ENCODE peak calls at places on chromosomes 7 and 10, in four cellular contexts. One of them, this sample, is unnamed.

GRCh38 chr10:62814901-62815372 is 1.2 kb downstream of the EGR2 start:
- DNase-seq in A549: no peak
- DNase-seq in tibial artery: no peak
- DNase-seq in lower lobe of right lung: peak; percentile 49
- DNase-seq in this sample: no peak

GRCh38 chr10:5283305-5284158 is 81.2 kb upstream of the UCN3 start:
- DNase-seq in A549: peak; percentile 93
- DNase-seq in tibial artery: peak; percentile 59
- DNase-seq in lower lobe of right lung: peak; percentile 69
- DNase-seq in this sample: peak; percentile 64

GRCh38 chr7:77455334-77455733 is 39.2 kb upstream of the GSAP start:
- DNase-seq in A549: peak; percentile 82
- DNase-seq in tibial artery: peak; percentile 24
- DNase-seq in lower lobe of right lung: no peak
- DNase-seq in this sample: peak; percentile 74

GRCh38 chr7:144391014-144391413 is 12.5 kb downstream of the NOBOX start:
- DNase-seq in A549: no peak
- DNase-seq in tibial artery: no peak
- DNase-seq in lower lobe of right lung: no peak
- DNase-seq in this sample: no peak

GRCh38 chr10:123348721-123349120 is 194.5 kb downstream of the BUB3 start:
- DNase-seq in A549: no peak
- DNase-seq in tibial artery: no peak
- DNase-seq in lower lobe of right lung: no peak
- DNase-seq in this sample: no peak

GRCh38 chr7:76358053-76358477 is 726 bp downstream of the YWHAG start:
- DNase-seq in A549: peak; percentile 44
- DNase-seq in tibial artery: peak; percentile 75
- DNase-seq in lower lobe of right lung: peak; percentile 84
- DNase-seq in this sample: peak; percentile 73

GRCh38 chr10:122706947-122707346 is 7.3 kb upstream of the C10orf120 start:
- DNase-seq in A549: no peak
- DNase-seq in tibial artery: no peak
- DNase-seq in lower lobe of right lung: no peak
- DNase-seq in this sample: no peak

GRCh38 chr10:99694171-99694570 is 34.9 kb downstream of the ENTPD7 start:
- DNase-seq in A549: no peak
- DNase-seq in tibial artery: no peak
- DNase-seq in lower lobe of right lung: no peak
- DNase-seq in this sample: no peak

GRCh38 chr10:17747883-17748550 is 4.0 kb upstream of the TMEM236 start:
- DNase-seq in A549: peak; percentile 10
- DNase-seq in tibial artery: no peak
- DNase-seq in lower lobe of right lung: no peak
- DNase-seq in this sample: no peak

GRCh38 chr10:58209669-58210068 is 58.0 kb downstream of the IPMK start:
- DNase-seq in A549: no peak
- DNase-seq in tibial artery: no peak
- DNase-seq in lower lobe of right lung: no peak
- DNase-seq in this sample: no peak

GRCh38 chr10:29719281-29719675 is 84.5 kb upstream of the SVIL start:
- DNase-seq in A549: no peak
- DNase-seq in tibial artery: no peak
- DNase-seq in lower lobe of right lung: no peak
- DNase-seq in this sample: no peak

GRCh38 chr7:66206116-66206908 is 1.2 kb downstream of the TPST1 start:
- DNase-seq in A549: no peak
- DNase-seq in tibial artery: no peak
- DNase-seq in lower lobe of right lung: no peak
- DNase-seq in this sample: no peak

GRCh38 chr7:158734861-158735260 is 30.3 kb upstream of the NCAPG2 start:
- DNase-seq in A549: no peak
- DNase-seq in tibial artery: no peak
- DNase-seq in lower lobe of right lung: no peak
- DNase-seq in this sample: no peak

GRCh38 chr10:86312701-86313270 is 53.8 kb downstream of the GRID1 start:
- DNase-seq in A549: no peak
- DNase-seq in tibial artery: no peak
- DNase-seq in lower lobe of right lung: no peak
- DNase-seq in this sample: no peak

GRCh38 chr7:2224934-2225333 is 7.8 kb downstream of the MAD1L1 start:
- DNase-seq in A549: no peak
- DNase-seq in tibial artery: no peak
- DNase-seq in lower lobe of right lung: peak; percentile 76
- DNase-seq in this sample: no peak

GRCh38 chr10:61471491-61471890 is 18.3 kb upstream of the TMEM26 start:
- DNase-seq in A549: no peak
- DNase-seq in tibial artery: no peak
- DNase-seq in lower lobe of right lung: no peak
- DNase-seq in this sample: no peak

GRCh38 chr7:82158327-82158726 is 285.2 kb downstream of the CACNA2D1 start:
- DNase-seq in A549: peak; percentile 16
- DNase-seq in tibial artery: no peak
- DNase-seq in lower lobe of right lung: no peak
- DNase-seq in this sample: no peak

GRCh38 chr7:47948096-47948790 is at the start of gene PKD1L1:
- DNase-seq in A549: no peak
- DNase-seq in tibial artery: no peak
- DNase-seq in lower lobe of right lung: no peak
- DNase-seq in this sample: no peak

GRCh38 chr7:134845461-134845860 is 66.0 kb downstream of the CALD1 start:
- DNase-seq in A549: peak; percentile 52
- DNase-seq in tibial artery: no peak
- DNase-seq in lower lobe of right lung: no peak
- DNase-seq in this sample: no peak

GRCh38 chr10:73865459-73866442 is 8.6 kb downstream of the CAMK2G start:
- DNase-seq in A549: no peak
- DNase-seq in tibial artery: peak; percentile 49
- DNase-seq in lower lobe of right lung: peak; percentile 84
- DNase-seq in this sample: no peak

GRCh38 chr7:134356421-134356936 is 39.7 kb upstream of the SLC35B4 start:
- DNase-seq in A549: no peak
- DNase-seq in tibial artery: no peak
- DNase-seq in lower lobe of right lung: no peak
- DNase-seq in this sample: no peak

GRCh38 chr10:104260775-104261115 is 6.1 kb downstream of the GSTO1 start:
- DNase-seq in A549: no peak
- DNase-seq in tibial artery: no peak
- DNase-seq in lower lobe of right lung: no peak
- DNase-seq in this sample: no peak

GRCh38 chr10:69455009-69455763 is 3.9 kb downstream of the TSPAN15 start:
- DNase-seq in A549: no peak
- DNase-seq in tibial artery: no peak
- DNase-seq in lower lobe of right lung: no peak
- DNase-seq in this sample: no peak
- H3K4me1 ChIP-seq in A549: peaks cover 71% of the 10 kb centered on the region
- H3K4me1 ChIP-seq in tibial artery: peaks cover 15% of the 10 kb centered on the region
- H3K4me1 ChIP-seq in lower lobe of right lung: peaks cover 64% of the 10 kb centered on the region
- H3K4me1 ChIP-seq in this sample: peaks cover 89% of the 10 kb centered on the region

GRCh38 chr7:30757343-30757695 is 5.4 kb downstream of the INMT start:
- DNase-seq in A549: no peak
- DNase-seq in tibial artery: no peak
- DNase-seq in lower lobe of right lung: no peak
- DNase-seq in this sample: no peak
- H3K27ac ChIP-seq in A549: no peak overlapping the region
- H3K27ac ChIP-seq in tibial artery: peak overlapping the region; percentile 13
- H3K27ac ChIP-seq in lower lobe of right lung: peak overlapping the region; percentile 63
- H3K27ac ChIP-seq in this sample: no peak overlapping the region

GRCh38 chr10:129767751-129768150 is 196.3 kb downstream of the EBF3 start:
- DNase-seq in A549: no peak
- DNase-seq in tibial artery: no peak
- DNase-seq in lower lobe of right lung: peak; percentile 35
- DNase-seq in this sample: no peak

GRCh38 chr10:129770286-129770685 is 193.8 kb downstream of the EBF3 start:
- DNase-seq in A549: no peak
- DNase-seq in tibial artery: peak; percentile 17
- DNase-seq in lower lobe of right lung: peak; percentile 33
- DNase-seq in this sample: no peak

GRCh38 chr10:129769381-129770116 is 194.5 kb downstream of the EBF3 start:
- DNase-seq in A549: no peak
- DNase-seq in tibial artery: no peak
- DNase-seq in lower lobe of right lung: peak; percentile 35
- DNase-seq in this sample: no peak

GRCh38 chr10:129766611-129767550 is 197.2 kb downstream of the EBF3 start:
- DNase-seq in A549: no peak
- DNase-seq in tibial artery: peak; percentile 14
- DNase-seq in lower lobe of right lung: peak; percentile 32
- DNase-seq in this sample: no peak

DNA sequence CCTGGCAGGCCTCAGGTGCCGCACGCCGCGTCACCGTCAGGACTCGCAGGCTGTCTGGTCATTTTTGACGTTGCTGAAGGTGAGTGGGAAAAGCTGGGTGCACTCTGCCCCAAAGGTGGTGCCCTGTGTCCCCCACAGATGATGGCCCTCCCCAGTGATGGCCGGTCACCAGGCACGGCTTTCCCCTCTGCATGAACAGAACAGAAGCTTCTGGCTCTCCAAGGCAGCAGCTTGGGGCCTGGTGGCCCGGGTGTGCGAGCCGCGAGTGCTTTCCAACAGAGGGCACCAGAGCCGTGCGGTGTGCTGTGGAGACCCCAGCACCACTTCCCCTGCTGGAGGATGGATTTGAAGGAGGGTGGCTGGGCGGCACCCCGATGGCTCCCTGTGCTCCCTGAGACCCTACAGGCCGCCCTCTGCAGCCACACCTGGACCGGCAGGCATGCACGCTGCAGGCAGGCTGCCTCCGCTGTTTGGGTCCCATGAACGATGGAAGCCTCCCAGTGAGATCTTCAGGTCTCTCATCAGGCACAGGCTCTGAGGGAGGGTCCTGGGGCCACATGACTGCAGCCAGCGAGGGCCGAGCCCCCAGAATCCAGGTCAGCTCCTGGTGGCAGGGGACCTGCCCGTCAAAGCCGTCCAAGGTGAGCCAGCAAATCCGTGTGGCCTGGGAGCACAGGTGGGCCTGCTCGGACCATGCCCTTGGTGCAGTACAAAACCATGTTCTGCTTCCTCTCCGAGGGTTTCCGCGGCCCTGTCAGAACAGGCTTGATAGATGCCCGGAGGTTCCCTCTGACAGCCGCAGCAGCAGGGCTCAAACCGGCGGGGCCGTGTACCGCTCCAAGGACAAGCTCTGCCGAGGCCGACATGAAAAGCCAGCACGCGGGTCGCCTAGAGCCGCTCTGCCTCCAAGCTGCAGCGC is 195.4 kb downstream of the EBF3 start:
- DNase-seq in A549: no peak
- DNase-seq in tibial artery: peak; percentile 5
- DNase-seq in lower lobe of right lung: peak; percentile 39
- DNase-seq in this sample: no peak
- TF ChIP-seq CTCF in A549: no peak
- TF ChIP-seq CTCF in tibial artery: no peak
- TF ChIP-seq CTCF in lower lobe of right lung: no peak
- TF ChIP-seq CTCF in this sample: no peak

GRCh38 chr7:20359397-20359963 is 28.8 kb downstream of the ITGB8 start:
- DNase-seq in A549: no peak
- DNase-seq in tibial artery: no peak
- DNase-seq in lower lobe of right lung: no peak
- DNase-seq in this sample: no peak
- H3K4me1 ChIP-seq in A549: peaks cover 3% of the 10 kb centered on the region
- H3K4me1 ChIP-seq in tibial artery: no peaks in the 10 kb centered on the region
- H3K4me1 ChIP-seq in lower lobe of right lung: no peaks in the 10 kb centered on the region
- H3K4me1 ChIP-seq in this sample: no peaks in the 10 kb centered on the region

GRCh38 chr10:79286318-79286951 is 60.8 kb upstream of the PPIF start:
- DNase-seq in A549: no peak
- DNase-seq in tibial artery: peak; percentile 77
- DNase-seq in lower lobe of right lung: peak; percentile 92
- DNase-seq in this sample: peak; percentile 71
- H3K27ac ChIP-seq in A549: no peak overlapping the region
- H3K27ac ChIP-seq in tibial artery: peak overlapping the region; percentile 1
- H3K27ac ChIP-seq in lower lobe of right lung: peak overlapping the region; percentile 75
- H3K27ac ChIP-seq in this sample: no peak overlapping the region

GRCh38 chr7:44463169-44463808 is 27.2 kb downstream of the NUDCD3 start:
- DNase-seq in A549: peak; percentile 16
- DNase-seq in tibial artery: no peak
- DNase-seq in lower lobe of right lung: no peak
- DNase-seq in this sample: no peak
- TF ChIP-seq CTCF in A549: peak; percentile 5
- TF ChIP-seq CTCF in tibial artery: no peak
- TF ChIP-seq CTCF in lower lobe of right lung: no peak
- TF ChIP-seq CTCF in this sample: peak; percentile 28

GRCh38 chr10:72407471-72407870 is 52.8 kb upstream of the DNAJB12 start:
- DNase-seq in A549: no peak
- DNase-seq in tibial artery: no peak
- DNase-seq in lower lobe of right lung: no peak
- DNase-seq in this sample: no peak
- H3K4me1 ChIP-seq in A549: no peaks in the 10 kb centered on the region
- H3K4me1 ChIP-seq in tibial artery: no peaks in the 10 kb centered on the region
- H3K4me1 ChIP-seq in lower lobe of right lung: no peaks in the 10 kb centered on the region
- H3K4me1 ChIP-seq in this sample: no peaks in the 10 kb centered on the region

GRCh38 chr7:99428972-99429566 is 9.5 kb downstream of the PTCD1 start:
- DNase-seq in A549: no peak
- DNase-seq in tibial artery: no peak
- DNase-seq in lower lobe of right lung: no peak
- DNase-seq in this sample: no peak

GRCh38 chr7:99422091-99422624 is 13.4 kb downstream of the BUD31 start:
- DNase-seq in A549: no peak
- DNase-seq in tibial artery: no peak
- DNase-seq in lower lobe of right lung: no peak
- DNase-seq in this sample: no peak

GRCh38 chr7:99429756-99430155 is 8.8 kb downstream of the PTCD1 start:
- DNase-seq in A549: no peak
- DNase-seq in tibial artery: no peak
- DNase-seq in lower lobe of right lung: no peak
- DNase-seq in this sample: no peak

GRCh38 chr7:99422625-99423024 is 13.9 kb downstream of the BUD31 start:
- DNase-seq in A549: no peak
- DNase-seq in tibial artery: no peak
- DNase-seq in lower lobe of right lung: no peak
- DNase-seq in this sample: no peak

GRCh38 chr7:99424932-99425730 is 13.5 kb downstream of the PTCD1 start:
- DNase-seq in A549: no peak
- DNase-seq in tibial artery: no peak
- DNase-seq in lower lobe of right lung: no peak
- DNase-seq in this sample: no peak
- H3K27ac ChIP-seq in A549: no peak overlapping the region
- H3K27ac ChIP-seq in tibial artery: no peak overlapping the region
- H3K27ac ChIP-seq in lower lobe of right lung: no peak overlapping the region
- H3K27ac ChIP-seq in this sample: no peak overlapping the region

GRCh38 chr7:41943098-41943577 is 240.2 kb upstream of the INHBA start:
- DNase-seq in A549: peak; percentile 68
- DNase-seq in tibial artery: peak; percentile 86
- DNase-seq in lower lobe of right lung: peak; percentile 84
- DNase-seq in this sample: peak; percentile 88
- TF ChIP-seq CTCF in A549: peak; percentile 85
- TF ChIP-seq CTCF in tibial artery: peak; percentile 92
- TF ChIP-seq CTCF in lower lobe of right lung: peak; percentile 97
- TF ChIP-seq CTCF in this sample: peak; percentile 99